ENCODE peak calls at places on chromosomes 6 and 20, in ten cellular contexts. P is OCI-LY7; W is left colon; J is myocyte; O is endothelial cell; C is iris pigment epithelial cell; H is astrocyte of the cerebellum; F is CD4-positive, alpha-beta memory T cell; V is neuronal stem cell; Y is mesendoderm. S is an unnamed sample.

GRCh38 chr20:62135573-62136266 is 7.5 kb downstream of the PSMA7 start:
- DNase-seq in P (no peak), W (no peak), J (no peak), O (no peak), C (no peak), H (no peak), F (no peak), V (no peak), Y (no peak), S (no peak)

GRCh38 chr6:17120019-17120418 is 18.2 kb downstream of the STMND1 start:
- DNase-seq in P (no peak), W (no peak), J (no peak), O (no peak), C (peak; percentile 16), H (peak; percentile 13), F (no peak), V (no peak), Y (no peak), S (peak; percentile 8)

GRCh38 chr6:87366428-87366827 is 21.8 kb downstream of the C6orf163 start:
- DNase-seq in P (no peak), W (no peak), J (no peak), O (no peak), C (peak; percentile 24), H (no peak), F (no peak), V (no peak), Y (no peak), S (peak; percentile 65)

GRCh38 chr6:43865947-43866346 is 95.9 kb downstream of the VEGFA start:
- DNase-seq in P (no peak), W (no peak), J (no peak), O (no peak), C (peak; percentile 18), H (no peak), F (no peak), V (no peak), Y (no peak), S (peak; percentile 74)

GRCh38 chr6:41470341-41471063 is 75.7 kb upstream of the FOXP4 start:
- DNase-seq in P (no peak), W (no peak), J (no peak), O (no peak), C (peak; percentile 82), H (no peak), F (no peak), V (no peak), Y (peak; percentile 81), S (peak; percentile 69)

GRCh38 chr20:4160761-4161305 is 145.5 kb upstream of the RNF24 start:
- DNase-seq in P (peak; percentile 50), W (peak; percentile 52), J (no peak), O (no peak), C (peak; percentile 67), H (peak; percentile 43), F (no peak), V (no peak), Y (no peak), S (peak; percentile 58)

GRCh38 chr20:1524004-1524403 is 32.8 kb upstream of the SIRPB2 start:
- DNase-seq in P (peak; percentile 13), W (no peak), J (no peak), O (no peak), C (no peak), H (no peak), F (no peak), V (no peak), Y (no peak), S (no peak)

GRCh38 chr6:139597781-139598368 is 223.4 kb upstream of the CITED2 start:
- DNase-seq in P (no peak), W (peak; percentile 86), J (peak; percentile 86), O (no peak), C (peak; percentile 98), H (peak; percentile 96), F (no peak), V (no peak), Y (no peak), S (peak; percentile 100)

GRCh38 chr20:38050691-38051090 is 17.1 kb downstream of the RPRD1B start:
- DNase-seq in P (no peak), W (no peak), J (no peak), O (no peak), C (peak; percentile 74), H (no peak), F (no peak), V (no peak), Y (no peak), S (peak; percentile 81)

GRCh38 chr20:19947611-19948264 is 69.4 kb upstream of the NAA20 start:
- DNase-seq in P (no peak), W (no peak), J (peak; percentile 54), O (no peak), C (peak; percentile 75), H (no peak), F (no peak), V (no peak), Y (peak; percentile 75), S (peak; percentile 88)

GRCh38 chr20:50478162-50479036 is 31.8 kb upstream of the PTPN1 start:
- DNase-seq in P (peak; percentile 78), W (peak; percentile 81), J (peak; percentile 47), O (peak; percentile 71), C (peak; percentile 83), H (no peak), F (peak; percentile 77), V (peak; percentile 15), Y (peak; percentile 81), S (peak; percentile 72)

GRCh38 chr20:35610833-35611427 is 4.7 kb upstream of the SPAG4 start:
- DNase-seq in P (peak; percentile 55), W (no peak), J (no peak), O (no peak), C (peak; percentile 28), H (no peak), F (no peak), V (no peak), Y (no peak), S (peak; percentile 41)

GRCh38 chr6:36657942-36658544 is 20.5 kb upstream of the CDKN1A start:
- DNase-seq in P (peak; percentile 39), W (no peak), J (no peak), O (no peak), C (peak; percentile 76), H (no peak), F (no peak), V (no peak), Y (no peak), S (peak; percentile 97)

GRCh38 chr20:61757678-61758555 is 307.8 kb downstream of the TAF4 start:
- DNase-seq in P (no peak), W (peak; percentile 17), J (no peak), O (no peak), C (peak; percentile 41), H (no peak), F (no peak), V (no peak), Y (no peak), S (peak; percentile 78)

GRCh38 chr6:328184-328670 is 35.9 kb downstream of the DUSP22 start:
- DNase-seq in P (peak; percentile 90), W (peak; percentile 69), J (peak; percentile 69), O (no peak), C (peak; percentile 95), H (peak; percentile 70), F (no peak), V (no peak), Y (no peak), S (peak; percentile 83)

GRCh38 chr20:20741067-20742045 is 28.9 kb upstream of the RALGAPA2 start:
- DNase-seq in P (no peak), W (no peak), J (no peak), O (no peak), C (no peak), H (no peak), F (no peak), V (no peak), Y (no peak), S (no peak)

GRCh38 chr6:140590641-140591040 is 1216.2 kb upstream of the CITED2 start:
- DNase-seq in P (no peak), W (no peak), J (no peak), O (no peak), C (peak; percentile 34), H (no peak), F (no peak), V (no peak), Y (no peak), S (peak; percentile 46)

GRCh38 chr20:38927902-38928578 is 1.8 kb downstream of the FAM83D start:
- DNase-seq in P (peak; percentile 47), W (peak; percentile 68), J (no peak), O (no peak), C (no peak), H (no peak), F (no peak), V (no peak), Y (no peak), S (no peak)

GRCh38 chr20:33767100-33767499 is 35.3 kb downstream of the ZNF341 start:
- DNase-seq in P (no peak), W (no peak), J (no peak), O (no peak), C (no peak), H (no peak), F (no peak), V (no peak), Y (no peak), S (no peak)

GRCh38 chr6:56984374-56984773 is 29.5 kb downstream of the BEND6 start:
- DNase-seq in P (no peak), W (no peak), J (peak; percentile 19), O (no peak), C (peak; percentile 75), H (peak; percentile 11), F (no peak), V (no peak), Y (no peak), S (peak; percentile 87)

GRCh38 chr6:116444991-116445566 is 16.1 kb upstream of the CALHM6 start:
- DNase-seq in P (no peak), W (no peak), J (peak; percentile 94), O (no peak), C (no peak), H (no peak), F (no peak), V (no peak), Y (no peak), S (peak; percentile 46)

GRCh38 chr6:41637179-41638001 is 878 bp upstream of the MDFI start:
- DNase-seq in P (no peak), W (no peak), J (no peak), O (peak; percentile 56), C (no peak), H (no peak), F (no peak), V (no peak), Y (peak; percentile 71), S (no peak)

GRCh38 chr6:102438181-102438580 is 1044.7 kb downstream of the GRIK2 start:
- DNase-seq in P (no peak), W (no peak), J (no peak), O (no peak), C (no peak), H (no peak), F (no peak), V (no peak), Y (no peak), S (no peak)

GRCh38 chr6:105174512-105174911 is 5.3 kb downstream of the POPDC3 start:
- DNase-seq in P (no peak), W (no peak), J (no peak), O (no peak), C (peak; percentile 80), H (no peak), F (no peak), V (no peak), Y (no peak), S (peak; percentile 66)

GRCh38 chr6:110728501-110728900 is 86.8 kb downstream of the CDK19 start:
- DNase-seq in P (no peak), W (no peak), J (no peak), O (no peak), C (no peak), H (no peak), F (no peak), V (no peak), Y (no peak), S (no peak)

GRCh38 chr6:90820436-90820835 is 233.6 kb upstream of the MAP3K7 start:
- DNase-seq in P (no peak), W (no peak), J (no peak), O (no peak), C (no peak), H (no peak), F (no peak), V (no peak), Y (no peak), S (no peak)

GRCh38 chr20:19734811-19735210 is 23.2 kb upstream of the RIN2 start:
- DNase-seq in P (no peak), W (no peak), J (no peak), O (no peak), C (no peak), H (no peak), F (no peak), V (no peak), Y (no peak), S (no peak)

GRCh38 chr6:136494710-136495109 is 55.5 kb downstream of the MAP7 start:
- DNase-seq in P (no peak), W (no peak), J (no peak), O (no peak), C (no peak), H (no peak), F (no peak), V (no peak), Y (no peak), S (no peak)